ENCODE peak calls at places on chromosomes 7 and 10, in nine cellular contexts. U is HCT116, T is tibial nerve, Q is heart left ventricle, K is lower lobe of right lung, G is RWPE1, Y is BE2C, N is fibroblast of lung, A is transverse colon. R is an unnamed sample.

GRCh38 chr7:66597472-66597871 is 31.2 kb upstream of the KCTD7 start:
- DNase-seq in U (no peak), T (no peak), Q (no peak), K (no peak), G (no peak), Y (no peak), N (no peak), A (no peak), R (no peak)

GRCh38 chr7:112946350-112946749 is 140.3 kb downstream of the GPR85 start:
- DNase-seq in U (no peak), T (no peak), Q (no peak), K (no peak), G (no peak), Y (no peak), N (no peak), A (no peak), R (no peak)

GRCh38 chr10:909831-910230 is 21.7 kb downstream of the LARP4B start:
- DNase-seq in U (no peak), T (no peak), Q (no peak), K (no peak), G (no peak), Y (no peak), N (peak), A (no peak), R (no peak)

GRCh38 chr7:131111-132094 is 61.0 kb upstream of the FAM20C start:
- DNase-seq in U (no peak), T (peak), Q (peak), K (peak), G (no peak), Y (no peak), N (peak), A (peak), R (no peak)

GRCh38 chr7:101664390-101664789 is 35.3 kb upstream of the MYL10 start:
- DNase-seq in U (no peak), T (no peak), Q (no peak), K (no peak), G (no peak), Y (no peak), N (no peak), A (no peak), R (no peak)

GRCh38 chr7:80273327-80273726 is 138.7 kb downstream of the GNAI1 start:
- DNase-seq in U (no peak), T (no peak), Q (no peak), K (no peak), G (peak), Y (no peak), N (peak), A (no peak), R (no peak)

GRCh38 chr7:40780431-40780830 is 645.6 kb downstream of the SUGCT start:
- DNase-seq in U (no peak), T (no peak), Q (no peak), K (no peak), G (no peak), Y (no peak), N (peak), A (no peak), R (no peak)

GRCh38 chr10:100766693-100767427 is 21.5 kb downstream of the PAX2 start:
- DNase-seq in U (no peak), T (no peak), Q (no peak), K (no peak), G (no peak), Y (peak), N (no peak), A (no peak), R (no peak)

GRCh38 chr7:69367785-69368184 is 230.5 kb upstream of the AUTS2 start:
- DNase-seq in U (no peak), T (no peak), Q (no peak), K (no peak), G (no peak), Y (no peak), N (peak), A (no peak), R (no peak)

GRCh38 chr10:99325261-99325660 is 3.9 kb upstream of the CNNM1 start:
- DNase-seq in U (no peak), T (no peak), Q (no peak), K (no peak), G (no peak), Y (no peak), N (no peak), A (no peak), R (no peak)

GRCh38 chr7:127903913-127904705 is 127.1 kb downstream of the LRRC4 start:
- DNase-seq in U (no peak), T (no peak), Q (no peak), K (no peak), G (no peak), Y (no peak), N (no peak), A (no peak), R (no peak)

GRCh38 chr7:44127161-44127560 is 3.8 kb upstream of the POLD2 start:
- DNase-seq in U (no peak), T (no peak), Q (peak), K (no peak), G (no peak), Y (no peak), N (no peak), A (no peak), R (no peak)

GRCh38 chr7:43693687-43694398 is 35.5 kb downstream of the COA1 start:
- DNase-seq in U (peak), T (no peak), Q (no peak), K (no peak), G (peak), Y (no peak), N (peak), A (no peak), R (no peak)

GRCh38 chr7:44145969-44146897 is 5.1 kb upstream of the MYL7 start:
- DNase-seq in U (peak), T (peak), Q (peak), K (peak), G (peak), Y (peak), N (peak), A (peak), R (peak)

GRCh38 chr10:44396671-44397191 is 11.8 kb upstream of the CXCL12 start:
- DNase-seq in U (no peak), T (no peak), Q (no peak), K (no peak), G (no peak), Y (no peak), N (no peak), A (no peak), R (no peak)

GRCh38 chr7:139656387-139656786 is 121.4 kb downstream of the HIPK2 start:
- DNase-seq in U (no peak), T (no peak), Q (no peak), K (no peak), G (no peak), Y (no peak), N (peak), A (no peak), R (no peak)

GRCh38 chr10:35910234-35910633 is 268.1 kb upstream of the FZD8 start:
- DNase-seq in U (no peak), T (no peak), Q (no peak), K (no peak), G (peak), Y (no peak), N (peak), A (no peak), R (no peak)

GRCh38 chr10:43082087-43082486 is 5.2 kb downstream of the RET start:
- DNase-seq in U (no peak), T (no peak), Q (no peak), K (no peak), G (no peak), Y (no peak), N (no peak), A (no peak), R (peak)

GRCh38 chr10:130802301-130802700 is 509.2 kb downstream of the TCERG1L start:
- DNase-seq in U (no peak), T (no peak), Q (no peak), K (no peak), G (no peak), Y (no peak), N (no peak), A (no peak), R (no peak)

GRCh38 chr7:33087858-33088257 is 21.3 kb downstream of the RP9 start:
- DNase-seq in U (no peak), T (no peak), Q (no peak), K (no peak), G (no peak), Y (no peak), N (no peak), A (no peak), R (no peak)

GRCh38 chr7:45597286-45597984 is 23.3 kb downstream of the ADCY1 start:
- DNase-seq in U (no peak), T (no peak), Q (no peak), K (no peak), G (no peak), Y (no peak), N (no peak), A (no peak), R (peak)

GRCh38 chr10:65811931-65812525 is 1113.8 kb upstream of the LRRTM3 start:
- DNase-seq in U (no peak), T (no peak), Q (no peak), K (peak), G (no peak), Y (no peak), N (no peak), A (no peak), R (no peak)

GRCh38 chr7:116948934-116949333 is 4.4 kb upstream of the ST7 start:
- DNase-seq in U (no peak), T (no peak), Q (peak), K (peak), G (no peak), Y (no peak), N (peak), A (no peak), R (peak)

GRCh38 chr10:130929422-130930325 is 381.8 kb downstream of the TCERG1L start:
- DNase-seq in U (no peak), T (no peak), Q (no peak), K (no peak), G (no peak), Y (no peak), N (no peak), A (no peak), R (no peak)

GRCh38 chr7:102030696-102031095 is 213.3 kb downstream of the CUX1 start:
- DNase-seq in U (no peak), T (no peak), Q (no peak), K (no peak), G (no peak), Y (no peak), N (no peak), A (no peak), R (no peak)

GRCh38 chr7:116500071-116500853 is 724 bp downstream of the CAV2 start:
- DNase-seq in U (no peak), T (peak), Q (peak), K (peak), G (peak), Y (no peak), N (peak), A (peak), R (peak)

GRCh38 chr7:106757846-106758245 is 96.9 kb upstream of the CCDC71L start:
- DNase-seq in U (no peak), T (peak), Q (peak), K (no peak), G (no peak), Y (peak), N (peak), A (peak), R (no peak)

GRCh38 chr7:137990251-137990901 is 11.5 kb downstream of the CREB3L2 start:
- DNase-seq in U (no peak), T (no peak), Q (no peak), K (no peak), G (peak), Y (no peak), N (peak), A (no peak), R (no peak)

GRCh38 chr10:3526721-3527120 is 258.3 kb downstream of the KLF6 start:
- DNase-seq in U (no peak), T (peak), Q (no peak), K (no peak), G (no peak), Y (no peak), N (peak), A (no peak), R (no peak)

GRCh38 chr7:43467406-43467805 is 115.5 kb upstream of the STK17A start:
- DNase-seq in U (no peak), T (no peak), Q (no peak), K (no peak), G (no peak), Y (no peak), N (peak), A (no peak), R (no peak)

GRCh38 chr7:2821161-2821841 is 22.8 kb downstream of the GNA12 start:
- DNase-seq in U (no peak), T (no peak), Q (no peak), K (no peak), G (peak), Y (no peak), N (peak), A (no peak), R (no peak)
- TF ChIP-seq CTCF in U (no peak), T (no peak), Q (no peak), K (no peak), G (no peak), Y (peak), N (no peak), A (no peak), R (no peak)

GRCh38 chr10:126902157-126902556 is 3.1 kb upstream of the DOCK1 start:
- DNase-seq in U (peak), T (no peak), Q (no peak), K (no peak), G (peak), Y (no peak), N (peak), A (no peak), R (no peak)
- TF ChIP-seq CTCF in U (peak), T (no peak), Q (no peak), K (no peak), G (no peak), Y (no peak), N (peak), A (no peak), R (no peak)

GRCh38 chr10:87058171-87058570 is 36.5 kb downstream of the GLUD1 start:
- DNase-seq in U (no peak), T (no peak), Q (no peak), K (no peak), G (no peak), Y (no peak), N (no peak), A (no peak), R (no peak)

GRCh38 chr10:87053121-87053520 is 33.0 kb downstream of the FAM25A start:
- DNase-seq in U (no peak), T (peak), Q (peak), K (no peak), G (no peak), Y (no peak), N (no peak), A (no peak), R (peak)

GRCh38 chr10:87059401-87059800 is 35.2 kb downstream of the GLUD1 start:
- DNase-seq in U (no peak), T (no peak), Q (no peak), K (no peak), G (no peak), Y (no peak), N (no peak), A (no peak), R (no peak)

GRCh38 chr10:87053577-87054181 is 33.6 kb downstream of the FAM25A start:
- DNase-seq in U (no peak), T (no peak), Q (no peak), K (no peak), G (no peak), Y (no peak), N (no peak), A (no peak), R (no peak)

DNA sequence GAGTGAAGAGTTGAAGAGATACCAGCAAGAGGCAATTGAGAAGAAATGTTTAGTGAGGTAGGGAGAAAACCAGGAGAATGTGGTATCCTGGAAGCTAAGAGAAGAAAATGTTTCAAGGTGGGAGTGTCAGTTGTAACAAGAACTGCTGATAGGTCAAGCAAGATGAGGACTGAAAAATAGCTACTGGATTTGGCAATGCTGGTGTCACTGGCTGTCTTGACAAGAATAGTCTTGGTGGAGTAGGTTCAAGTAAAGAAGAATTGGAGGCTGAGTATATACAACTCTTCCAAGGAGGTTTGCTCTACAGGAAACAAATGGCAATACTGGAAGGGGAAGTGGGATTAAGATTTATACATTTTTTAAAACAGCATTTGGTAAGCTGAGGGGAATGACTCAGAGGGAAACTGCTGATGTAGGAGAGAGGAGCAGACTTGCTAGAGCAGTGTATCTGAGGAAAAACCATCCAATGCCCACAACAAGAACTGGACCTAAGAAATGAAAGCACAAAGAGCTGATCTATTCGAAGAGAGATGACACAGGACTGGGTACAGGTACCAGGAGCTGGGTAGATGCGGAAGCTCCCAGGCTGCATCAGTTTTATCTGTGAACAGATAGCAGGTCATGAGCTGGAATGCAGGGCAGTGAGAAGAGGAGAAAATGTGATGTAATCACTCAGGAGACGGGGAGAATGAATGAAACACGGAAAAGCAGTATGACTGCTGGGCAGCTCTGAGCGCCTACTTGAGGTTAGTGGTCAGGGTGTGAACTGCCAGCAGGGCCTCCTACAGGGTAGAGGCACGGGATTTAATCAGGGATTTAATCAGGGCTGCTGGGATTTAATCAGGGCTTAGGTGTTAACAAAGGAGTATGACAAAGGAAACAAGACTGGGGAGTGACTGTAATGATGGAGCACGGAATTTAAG is 34.5 kb downstream of the FAM25A start:
- DNase-seq in U (no peak), T (no peak), Q (no peak), K (no peak), G (no peak), Y (no peak), N (peak), A (no peak), R (no peak)
- TF ChIP-seq CTCF in U (no peak), T (no peak), Q (no peak), K (peak), G (no peak), Y (no peak), N (no peak), A (no peak), R (no peak)

GRCh38 chr7:152144557-152145245 is 119.2 kb downstream of the GALNT11 start:
- DNase-seq in U (no peak), T (no peak), Q (no peak), K (no peak), G (no peak), Y (no peak), N (no peak), A (no peak), R (no peak)

GRCh38 chr7:152148706-152149105 is 123.2 kb downstream of the GALNT11 start:
- DNase-seq in U (no peak), T (no peak), Q (no peak), K (no peak), G (no peak), Y (no peak), N (no peak), A (no peak), R (no peak)

GRCh38 chr7:152142976-152143665 is 117.6 kb downstream of the GALNT11 start:
- DNase-seq in U (no peak), T (no peak), Q (no peak), K (no peak), G (no peak), Y (no peak), N (no peak), A (no peak), R (no peak)

GRCh38 chr7:152149363-152149762 is 123.9 kb downstream of the GALNT11 start:
- DNase-seq in U (no peak), T (no peak), Q (no peak), K (no peak), G (no peak), Y (no peak), N (no peak), A (no peak), R (no peak)

DNA sequence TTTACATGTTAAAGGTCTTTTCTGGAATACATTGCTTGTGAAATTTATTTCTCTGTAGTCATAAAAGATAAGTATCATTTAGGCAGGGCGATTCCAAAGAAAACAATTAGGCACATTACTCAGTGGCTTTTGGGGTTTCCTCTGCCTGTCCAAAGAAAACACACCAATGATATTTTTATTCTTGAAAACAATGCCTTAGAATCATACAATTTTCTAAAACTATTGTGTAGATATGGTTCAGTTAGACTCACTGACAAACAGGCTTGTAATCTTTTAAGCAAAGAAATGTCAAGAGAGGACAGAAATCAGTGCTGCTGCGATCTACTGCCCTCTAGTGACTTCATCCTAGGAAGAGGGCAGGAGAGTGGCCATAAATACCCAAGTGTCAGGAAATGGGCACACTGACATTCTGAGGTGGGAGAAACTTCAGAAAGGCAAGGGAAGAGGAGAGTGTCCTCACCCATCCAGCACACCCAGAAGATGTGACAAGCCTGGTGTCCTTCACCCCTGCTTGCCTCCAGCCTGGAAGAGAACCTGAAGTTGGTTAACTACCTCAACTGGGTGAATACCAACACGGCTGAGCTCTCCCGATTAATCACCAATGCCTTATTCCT is 120.5 kb downstream of the GALNT11 start:
- DNase-seq in U (peak), T (peak), Q (no peak), K (no peak), G (peak), Y (peak), N (peak), A (peak), R (no peak)
- TF ChIP-seq CTCF in U (peak), T (peak), Q (peak), K (peak), G (peak), Y (peak), N (peak), A (peak), R (peak)

DNA sequence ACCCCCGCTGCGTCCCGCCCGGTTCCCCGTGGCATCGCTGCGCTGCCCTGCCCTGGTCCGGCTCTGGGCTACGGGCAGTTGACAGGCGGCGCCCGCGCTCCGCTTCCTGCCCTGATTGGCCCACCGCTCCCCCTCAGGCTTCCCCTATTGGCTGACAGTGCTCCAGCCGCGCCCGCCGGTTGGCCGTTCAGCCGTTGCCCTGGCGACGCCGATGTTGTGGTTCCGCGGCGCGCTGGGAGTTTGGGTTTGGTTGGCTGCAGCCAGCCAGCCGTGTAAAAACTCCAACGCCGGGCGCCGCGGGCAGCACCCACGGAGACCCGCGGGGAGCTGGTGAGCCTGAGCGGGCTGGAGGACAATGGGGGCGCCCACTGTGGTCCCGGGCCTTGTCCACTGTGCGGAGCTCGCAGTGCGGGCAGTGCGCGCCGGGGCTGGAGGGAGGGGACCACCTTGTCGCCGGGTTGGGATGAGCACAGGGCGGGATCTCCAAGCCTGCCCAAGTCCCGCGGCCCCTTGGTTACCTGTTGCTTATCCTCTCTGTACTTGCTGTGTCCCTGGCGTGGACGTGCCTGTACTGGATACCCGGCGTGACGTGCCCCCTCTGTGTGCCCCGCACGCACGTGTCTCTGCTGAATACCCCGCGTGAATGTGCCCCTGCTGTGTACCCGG is at the start of gene C7orf57:
- DNase-seq in U (peak), T (peak), Q (peak), K (peak), G (peak), Y (peak), N (peak), A (peak), R (peak)
- TF ChIP-seq CTCF in U (no peak), T (peak), Q (peak), K (peak), G (no peak), Y (peak), N (no peak), A (no peak), R (no peak)

DNA sequence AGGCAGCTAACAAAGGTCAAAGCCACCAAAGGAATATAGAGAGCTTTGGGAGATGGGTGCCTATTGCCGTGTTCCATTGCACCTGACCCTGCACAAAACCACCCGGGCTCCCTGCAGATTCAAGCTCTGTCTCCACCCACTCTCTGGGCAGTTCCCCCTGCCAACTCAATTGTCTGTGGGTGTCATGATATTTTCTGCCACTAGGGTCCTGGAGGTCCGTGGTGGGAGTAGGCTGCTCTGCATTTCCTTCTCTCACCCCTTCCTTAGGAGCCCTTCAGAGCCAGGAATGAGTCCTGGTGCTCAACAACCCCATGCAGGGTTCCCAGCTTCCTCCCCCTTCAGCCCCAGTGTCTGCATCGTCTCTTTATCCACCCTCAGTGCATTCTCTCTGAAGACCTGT is 34.1 kb downstream of the PNLIPRP2 start:
- DNase-seq in U (peak), T (no peak), Q (no peak), K (no peak), G (no peak), Y (no peak), N (no peak), A (no peak), R (no peak)
- TF ChIP-seq CTCF in U (peak), T (no peak), Q (no peak), K (no peak), G (no peak), Y (peak), N (no peak), A (peak), R (no peak)

R was measured in stomach.